ENCODE peak calls at places on chromosomes 2 and 18, in six cellular contexts. U, O, Y, P, A and E are unnamed samples.

GRCh38 chr2:152611458-152612231 is 105.6 kb downstream of the PRPF40A start:
- DNase-seq in P (peak), A (peak), O (no peak), Y (no peak), U (no peak), E (no peak)

GRCh38 chr18:63208676-63209075 is 110.9 kb downstream of the BCL2 start:
- DNase-seq in Y (no peak), U (no peak), O (no peak), A (no peak), P (no peak), E (no peak)

GRCh38 chr2:17311771-17312511 is 206.3 kb downstream of the RAD51AP2 start:
- DNase-seq in P (no peak), U (no peak), A (no peak), Y (no peak), O (no peak), E (no peak)

GRCh38 chr2:82023710-82024109 is 1719.2 kb upstream of the LRRTM1 start:
- DNase-seq in U (no peak), P (no peak), O (no peak), A (no peak), Y (no peak), E (no peak)

GRCh38 chr18:58789856-58790255 is 74.8 kb upstream of the ZNF532 start:
- DNase-seq in P (no peak), O (no peak), Y (no peak), U (no peak), A (no peak), E (no peak)

GRCh38 chr18:10690376-10690775 is 164.5 kb downstream of the NAPG start:
- DNase-seq in P (no peak), O (no peak), A (no peak), U (no peak), Y (no peak), E (no peak)

GRCh38 chr2:208479342-208479741 is 72.8 kb downstream of the PTH2R start:
- DNase-seq in P (no peak), O (no peak), Y (no peak), A (no peak), U (no peak), E (no peak)

GRCh38 chr2:134245340-134245984 is 8.4 kb upstream of the MGAT5 start:
- DNase-seq in O (peak), A (no peak), Y (peak), P (no peak), U (peak), E (peak)

GRCh38 chr2:68646303-68646702 is 2.9 kb downstream of the PROKR1 start:
- DNase-seq in U (no peak), O (no peak), A (no peak), Y (no peak), P (no peak), E (no peak)

GRCh38 chr2:157053876-157054275 is 203.6 kb upstream of the GALNT5 start:
- DNase-seq in U (no peak), P (no peak), Y (no peak), O (no peak), A (no peak), E (no peak)

GRCh38 chr2:118266086-118266485 is 177.8 kb downstream of the INSIG2 start:
- DNase-seq in U (no peak), Y (no peak), O (no peak), P (no peak), A (no peak), E (no peak)

GRCh38 chr2:240898108-240898730 is 2.3 kb upstream of the MAB21L4 start:
- DNase-seq in P (no peak), Y (no peak), O (no peak), U (no peak), A (no peak), E (no peak)

GRCh38 chr18:37668971-37669747 is 103.6 kb upstream of the CELF4 start:
- DNase-seq in O (no peak), Y (no peak), P (no peak), U (no peak), A (no peak), E (no peak)

GRCh38 chr2:6945087-6945813 is 28.0 kb downstream of the RNF144A start:
- DNase-seq in Y (no peak), U (no peak), P (peak), O (no peak), A (no peak), E (no peak)

GRCh38 chr2:214220251-214220650 is 190.6 kb upstream of the VWC2L start:
- DNase-seq in U (no peak), Y (no peak), A (no peak), O (no peak), P (no peak), E (no peak)

GRCh38 chr2:200422532-200423262 is 87.2 kb downstream of the KCTD18 start:
- DNase-seq in A (no peak), P (no peak), Y (no peak), O (no peak), U (no peak), E (no peak)

GRCh38 chr18:57366528-57367081 is 14.2 kb downstream of the ST8SIA3 start:
- DNase-seq in U (no peak), O (no peak), A (no peak), P (no peak), Y (no peak), E (no peak)

GRCh38 chr2:172792711-172793110 is 57.1 kb downstream of the RAPGEF4 start:
- DNase-seq in P (no peak), Y (no peak), A (no peak), U (no peak), O (no peak), E (no peak)

GRCh38 chr2:174013310-174013751 is 48.2 kb upstream of the SP3 start:
- DNase-seq in P (no peak), O (no peak), Y (no peak), U (no peak), A (no peak), E (no peak)

GRCh38 chr2:55418512-55419235 is 982 bp downstream of the CCDC88A start:
- DNase-seq in O (no peak), P (no peak), Y (no peak), A (no peak), U (no peak), E (no peak)

GRCh38 chr18:32742620-32743019 is 30.2 kb downstream of the KLHL14 start:
- DNase-seq in P (no peak), U (no peak), Y (no peak), A (no peak), O (no peak), E (no peak)

GRCh38 chr18:45522371-45522770 is 92.9 kb upstream of the SLC14A2 start:
- DNase-seq in U (no peak), O (no peak), P (no peak), A (no peak), Y (no peak), E (no peak)

GRCh38 chr2:110653861-110654260 is 24.0 kb downstream of the BUB1 start:
- DNase-seq in O (no peak), P (no peak), U (no peak), A (no peak), Y (no peak), E (no peak)

GRCh38 chr2:64581018-64581417 is 56.9 kb downstream of the AFTPH start:
- DNase-seq in O (no peak), U (no peak), Y (no peak), A (no peak), P (no peak), E (no peak)